ENCODE peak calls at places on chromosomes 16 and 17, in five cellular contexts. K is stomach, Z is spleen, M is breast epithelium, W is HL-60. A is an unnamed sample.

GRCh38 chr17:28567604-28568003 is 3.7 kb downstream of the PIGS start:
- DNase-seq in K (no peak), Z (no peak), M (no peak), W (no peak), A (no peak)

GRCh38 chr17:50831430-50832064 is 3.8 kb upstream of the WFIKKN2 start:
- DNase-seq in K (peak; percentile 34), Z (no peak), M (peak; percentile 57), W (no peak), A (no peak)

GRCh38 chr16:21701271-21701670 is 37.5 kb downstream of the OTOA start:
- DNase-seq in K (no peak), Z (no peak), M (no peak), W (no peak), A (no peak)

GRCh38 chr17:50522766-50523165 is 9.8 kb upstream of the EPN3 start:
- DNase-seq in K (no peak), Z (no peak), M (no peak), W (no peak), A (no peak)

GRCh38 chr17:79800325-79801155 is 3.7 kb upstream of the CBX8 start:
- DNase-seq in K (no peak), Z (no peak), M (no peak), W (no peak), A (no peak)

GRCh38 chr16:84508502-84508901 is 4.0 kb upstream of the MEAK7 start:
- DNase-seq in K (no peak), Z (no peak), M (no peak), W (no peak), A (no peak)

GRCh38 chr16:1923299-1924034 is 5.3 kb upstream of the HS3ST6 start:
- DNase-seq in K (no peak), Z (no peak), M (no peak), W (no peak), A (no peak)

GRCh38 chr17:79942591-79943353 is 92.9 kb downstream of the TBC1D16 start:
- DNase-seq in K (no peak), Z (peak; percentile 86), M (no peak), W (peak; percentile 41), A (no peak)

GRCh38 chr16:85077039-85077438 is 35.2 kb downstream of the CIBAR2 start:
- DNase-seq in K (no peak), Z (no peak), M (no peak), W (no peak), A (no peak)

GRCh38 chr17:80431246-80432195 is 16.6 kb downstream of the ENDOV start:
- DNase-seq in K (no peak), Z (peak; percentile 65), M (no peak), W (no peak), A (no peak)

GRCh38 chr17:79983456-79983855 is 52.2 kb downstream of the TBC1D16 start:
- DNase-seq in K (no peak), Z (peak; percentile 76), M (no peak), W (no peak), A (no peak)

GRCh38 chr16:7613518-7613917 is 280.9 kb downstream of the RBFOX1 start:
- DNase-seq in K (no peak), Z (no peak), M (no peak), W (no peak), A (no peak)

GRCh38 chr16:72844225-72844920 is 203.6 kb downstream of the ZFHX3 start:
- DNase-seq in K (no peak), Z (no peak), M (no peak), W (no peak), A (no peak)

GRCh38 chr17:73800893-73801292 is 156.6 kb upstream of the SDK2 start:
- DNase-seq in K (no peak), Z (no peak), M (no peak), W (no peak), A (no peak)

GRCh38 chr17:68383443-68384321 is 73.6 kb downstream of the WIPI1 start:
- DNase-seq in K (no peak), Z (no peak), M (no peak), W (peak; percentile 47), A (no peak)
- TF ChIP-seq POLR2AphosphoS5 in K (no peak), Z (no peak), M (no peak), W (no peak), A (peak; percentile 15)

DNA sequence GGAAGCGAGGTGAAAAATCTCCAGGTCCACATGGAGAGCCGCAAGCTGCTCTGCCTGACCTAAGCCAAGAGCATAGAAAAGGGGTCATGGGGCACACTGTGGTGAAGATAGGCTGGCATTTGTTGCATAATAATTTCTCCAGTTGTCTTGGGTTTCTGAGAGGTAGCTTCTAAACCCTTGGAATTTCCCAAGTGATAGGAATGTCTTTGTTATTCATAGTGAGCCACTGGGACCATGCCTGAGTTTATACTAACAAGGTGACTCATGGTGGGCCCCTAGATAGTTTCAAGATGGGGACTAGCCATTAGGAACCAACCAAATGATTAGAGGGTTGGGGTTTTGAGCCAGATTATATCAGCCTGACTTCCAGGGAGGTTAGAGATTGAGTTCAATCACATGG is 25.6 kb downstream of the SOST start:
- DNase-seq in K (no peak), Z (no peak), M (no peak), W (no peak), A (no peak)
- H3K27ac ChIP-seq in K (no peak overlapping the region), Z (no peak overlapping the region), M (no peak overlapping the region), W (no peak overlapping the region), A (no peak overlapping the region)

GRCh38 chr16:30619207-30619606 is 9.0 kb upstream of the ZNF689 start:
- DNase-seq in K (no peak), Z (no peak), M (no peak), W (no peak), A (no peak)
- TF ChIP-seq CTCF in K (no peak), Z (no peak), M (no peak), W (no peak), A (no peak)

GRCh38 chr16:29290631-29291247 is 115.8 kb downstream of the NPIPB11 start:
- DNase-seq in K (peak; percentile 95), Z (peak; percentile 91), M (peak; percentile 97), W (peak; percentile 88), A (peak; percentile 97)
- TF ChIP-seq POLR2AphosphoS5 in K (peak; percentile 39), Z (peak; percentile 81), M (peak; percentile 78), W (no peak), A (peak; percentile 83)